ENCODE peak calls at places on chromosome 2, in four cellular contexts. E is SK-N-SH, X is HCT116, R is K562. Z is an unnamed sample.

GRCh38 chr2:157901325-157901724 is 25.2 kb upstream of the ACVR1 start:
- DNase-seq in X (no peak), E (no peak), R (no peak), Z (no peak)

GRCh38 chr2:231786177-231786916 is at the start of gene COPS7B:
- DNase-seq in X (peak), R (peak), E (peak), Z (peak)

GRCh38 chr2:236613607-236614006 is 44.0 kb downstream of the ACKR3 start:
- DNase-seq in X (no peak), E (no peak), R (no peak), Z (no peak)

GRCh38 chr2:196442211-196442610 is 197.3 kb upstream of the CCDC150 start:
- DNase-seq in E (no peak), X (no peak), R (no peak), Z (no peak)

GRCh38 chr2:219722276-219722883 is 95.0 kb downstream of the SLC4A3 start:
- DNase-seq in R (no peak), E (no peak), X (peak), Z (no peak)

GRCh38 chr2:127857494-127857818 is 499 bp downstream of the POLR2D start:
- DNase-seq in X (no peak), E (peak), R (no peak), Z (peak)

GRCh38 chr2:166568409-166568808 is 74.4 kb upstream of the SCN7A start:
- DNase-seq in X (no peak), E (no peak), R (no peak), Z (no peak)

GRCh38 chr2:230007931-230008707 is 60.6 kb downstream of the SLC16A14 start:
- DNase-seq in X (peak), E (peak), R (peak), Z (peak)

GRCh38 chr2:72108121-72108520 is 39.5 kb downstream of the CYP26B1 start:
- DNase-seq in E (no peak), X (no peak), R (no peak), Z (no peak)

GRCh38 chr2:166180951-166181812 is 53.4 kb upstream of the SCN1A start:
- DNase-seq in R (peak), X (peak), E (peak), Z (peak)

GRCh38 chr2:8602809-8603208 is 79.0 kb upstream of the ID2 start:
- DNase-seq in E (no peak), X (no peak), R (no peak), Z (no peak)
- TF ChIP-seq JUND in E (no peak), X (no peak), R (no peak), Z (no peak)

GRCh38 chr2:101736861-101737291 is 39.4 kb downstream of the MAP4K4 start:
- DNase-seq in X (no peak), E (no peak), R (no peak), Z (no peak)
- TF ChIP-seq JUND in X (no peak), E (no peak), R (no peak), Z (no peak)

DNA sequence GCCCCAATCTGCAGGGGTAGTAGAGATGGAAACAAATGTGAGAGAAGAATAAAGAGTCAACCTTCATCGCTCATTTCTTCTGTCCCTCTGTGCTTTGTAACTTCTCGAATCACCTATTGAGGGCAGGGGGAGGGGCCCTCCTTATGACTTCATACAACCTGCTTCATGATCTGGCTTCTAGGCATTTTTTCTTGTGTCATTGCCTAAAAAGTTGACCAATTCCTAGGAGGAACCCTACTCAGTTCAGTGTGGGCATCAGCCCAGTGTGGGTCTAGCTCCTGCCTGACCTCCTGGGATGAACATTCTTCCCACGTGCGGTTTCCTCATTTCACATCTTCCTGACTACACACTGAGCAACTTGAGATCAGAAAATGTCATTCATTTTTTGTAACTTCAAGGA is 46.3 kb upstream of the CREB1 start:
- DNase-seq in R (no peak), X (no peak), E (no peak), Z (no peak)
- TF ChIP-seq JUND in R (no peak), X (no peak), E (no peak), Z (no peak)

GRCh38 chr2:83957001-83957400 is 502.1 kb downstream of the SUCLG1 start:
- DNase-seq in E (no peak), X (no peak), R (no peak), Z (no peak)
- TF ChIP-seq JUND in E (no peak), X (no peak), R (no peak), Z (no peak)

GRCh38 chr2:86420913-86421312 is 20.3 kb upstream of the KDM3A start:
- DNase-seq in R (no peak), X (no peak), E (no peak), Z (no peak)
- TF ChIP-seq JUND in R (peak), X (no peak), E (no peak), Z (no peak)

GRCh38 chr2:96342085-96342484 is 6.5 kb downstream of the NCAPH start:
- DNase-seq in R (no peak), X (no peak), E (no peak), Z (no peak)
- TF ChIP-seq JUND in R (peak), X (peak), E (peak), Z (no peak)

GRCh38 chr2:108963057-108963456 is 26.0 kb downstream of the EDAR start:
- DNase-seq in R (no peak), X (no peak), E (no peak), Z (no peak)

GRCh38 chr2:108958632-108959341 is 30.2 kb downstream of the EDAR start:
- DNase-seq in R (no peak), E (no peak), X (no peak), Z (no peak)

GRCh38 chr2:108959401-108959800 is 29.6 kb downstream of the EDAR start:
- DNase-seq in X (no peak), E (no peak), R (no peak), Z (no peak)

GRCh38 chr2:108958002-108958401 is 31.0 kb downstream of the EDAR start:
- DNase-seq in R (no peak), X (peak), E (no peak), Z (no peak)

GRCh38 chr2:108960006-108960405 is 29.0 kb downstream of the EDAR start:
- DNase-seq in E (no peak), R (no peak), X (no peak), Z (no peak)
- TF ChIP-seq JUND in E (no peak), R (no peak), X (no peak), Z (no peak)

GRCh38 chr2:173048901-173049661 is 26.6 kb upstream of the MAP3K20 start:
- DNase-seq in E (no peak), X (peak), R (peak), Z (no peak)
- TF ChIP-seq JUND in E (peak), X (peak), R (peak), Z (peak)

DNA sequence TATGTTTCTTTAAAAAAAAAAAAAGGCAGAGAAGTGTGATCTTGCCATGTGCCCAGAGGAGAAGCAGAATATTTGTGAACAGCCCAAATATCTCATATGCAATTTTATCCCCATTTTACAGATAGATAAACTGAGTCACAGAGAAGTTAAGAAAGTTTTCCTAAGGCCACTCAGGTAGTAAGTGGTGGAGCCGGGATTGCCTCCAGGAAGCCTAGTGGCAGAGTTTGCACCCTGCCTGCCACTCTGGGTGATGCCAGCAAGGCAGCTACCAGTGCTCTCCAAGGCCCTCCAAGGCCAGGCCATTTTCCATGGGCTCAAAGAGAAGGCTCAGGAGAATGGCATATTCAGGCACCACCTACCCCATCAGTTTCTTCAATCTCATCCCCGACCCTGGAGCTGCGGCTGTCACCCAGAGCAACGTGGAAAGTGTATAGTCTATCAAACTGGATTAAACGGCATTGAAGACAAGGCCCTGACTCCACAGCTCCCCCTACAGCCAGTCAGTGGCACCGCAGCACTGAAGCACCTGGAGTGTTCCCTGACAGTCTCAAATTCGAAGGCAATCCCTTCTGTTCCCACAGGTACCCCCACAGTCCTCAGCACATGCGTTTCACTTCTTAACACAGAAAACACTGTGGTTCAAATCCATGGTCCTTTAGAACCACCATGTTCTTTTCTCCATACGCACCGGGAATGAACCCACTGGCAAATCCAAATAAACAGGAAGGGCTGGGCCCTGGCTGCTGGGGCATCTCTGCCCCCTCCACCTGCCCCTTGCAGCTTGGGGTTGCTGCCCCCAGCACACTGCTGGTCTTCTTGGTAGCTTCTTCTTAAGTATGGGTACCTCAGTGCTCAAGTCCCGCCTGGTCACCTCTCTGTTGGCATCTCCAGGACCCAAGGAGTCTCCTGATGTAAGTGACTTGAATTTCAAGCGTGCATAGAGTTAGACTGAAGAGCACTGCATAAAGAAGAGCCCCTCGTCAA is 175.3 kb downstream of the INHBB start:
- DNase-seq in R (peak), E (peak), X (peak), Z (peak)
- TF ChIP-seq JUND in R (no peak), E (no peak), X (no peak), Z (no peak)

Z was measured in T47D.